ENCODE peak calls at places on chromosome 18, in five cellular contexts. J is stimulated activated CD4-positive, alpha-beta T cell treated with anti-CD3 and anti-CD28 coated beads, Interleukin-15, amount 100 ng/mL, for 24 hours; S is A549; I is EL; Z is RCC 7860. B is an unnamed sample.

GRCh38 chr18:55575949-55576348 is 12.0 kb downstream of the TCF4 start:
- DNase-seq in J (no peak), S (no peak), I (no peak), Z (no peak), B (no peak)

GRCh38 chr18:57983472-57983871 is 60.6 kb upstream of the NEDD4L start:
- DNase-seq in J (no peak), S (no peak), I (no peak), Z (no peak), B (no peak)

GRCh38 chr18:80107396-80107795 is 1.7 kb upstream of the ADNP2 start:
- DNase-seq in J (no peak), S (no peak), I (no peak), Z (no peak), B (no peak)

GRCh38 chr18:3409811-3410210 is 40.2 kb upstream of the TGIF1 start:
- DNase-seq in J (no peak), S (no peak), I (no peak), Z (no peak), B (no peak)

GRCh38 chr18:51614967-51615571 is 417.6 kb upstream of the MEX3C start:
- DNase-seq in J (no peak), S (peak), I (no peak), Z (no peak), B (no peak)

GRCh38 chr18:11747731-11748130 is 58.7 kb downstream of the GNAL start:
- DNase-seq in J (no peak), S (no peak), I (no peak), Z (no peak), B (no peak)

GRCh38 chr18:28041366-28041765 is 135.6 kb downstream of the CDH2 start:
- DNase-seq in J (no peak), S (no peak), I (no peak), Z (peak), B (no peak)

GRCh38 chr18:58255701-58256311 is 211.8 kb downstream of the NEDD4L start:
- DNase-seq in J (no peak), S (no peak), I (no peak), Z (no peak), B (no peak)

B was measured in HepG2.